ENCODE peak calls at places on chromosomes 16 and 17, in seven cellular contexts. D is posterior cingulate gyrus; H is activated T-helper 1 cell treated with anti-CD3 and anti-CD28 coated beads, Interleukin-12 subunit alpha, Interleukin-12 subunit beta, Interleukin-2, Interleukin-4 antibody, amounts not matched to agents 30 ng/mL and 10 ng/mL and 1 ng/mL, durations not matched to agents 14 hours and 24 hours and 36 hours; S is CD8-positive, alpha-beta memory T cell; C is T-helper 2 cell; P is midbrain; I is NCI-H524. K is an unnamed sample.
A peak's percentile ranks its signal among the peaks of the same experiment; 100 is the strongest.

GRCh38 chr17:79997004-79997673 is 38.5 kb downstream of the TBC1D16 start:
- DNase-seq in D (no peak), H (peak; percentile 73), S (peak; percentile 71), C (peak; percentile 31), P (no peak), I (no peak), K (peak; percentile 26)

GRCh38 chr17:50565559-50566350 is 5.2 kb downstream of the CACNA1G start:
- DNase-seq in D (peak; percentile 95), H (no peak), S (no peak), C (no peak), P (peak; percentile 42), I (peak; percentile 98), K (peak; percentile 54)

GRCh38 chr17:67528751-67529436 is 151.8 kb downstream of the PITPNC1 start:
- DNase-seq in D (peak; percentile 95), H (no peak), S (no peak), C (no peak), P (peak; percentile 82), I (peak; percentile 69), K (peak; percentile 98)

GRCh38 chr17:45052052-45052772 is 780 bp upstream of the DCAKD start:
- DNase-seq in D (peak; percentile 82), H (peak; percentile 55), S (peak; percentile 15), C (no peak), P (peak; percentile 36), I (peak; percentile 50), K (peak; percentile 47)

GRCh38 chr17:77281904-77282367 is 141.2 kb downstream of the SEC14L1 start:
- DNase-seq in D (no peak), H (no peak), S (no peak), C (no peak), P (no peak), I (no peak), K (peak; percentile 21)

GRCh38 chr17:15652960-15653359 is 31.2 kb downstream of the TRIM16 start:
- DNase-seq in D (no peak), H (no peak), S (no peak), C (no peak), P (no peak), I (no peak), K (no peak)

GRCh38 chr16:84514874-84515835 is 10.7 kb upstream of the MEAK7 start:
- DNase-seq in D (no peak), H (peak; percentile 87), S (peak; percentile 63), C (peak; percentile 42), P (no peak), I (no peak), K (no peak)

GRCh38 chr17:83076930-83077329 is 2.5 kb upstream of the METRNL start:
- DNase-seq in D (no peak), H (no peak), S (no peak), C (no peak), P (no peak), I (no peak), K (no peak)

GRCh38 chr17:81582341-81582740 is 30.2 kb upstream of the FAAP100 start:
- DNase-seq in D (peak; percentile 1), H (no peak), S (no peak), C (no peak), P (no peak), I (no peak), K (peak; percentile 56)

GRCh38 chr17:75684924-75685323 is 17.8 kb downstream of the SAP30BP start:
- DNase-seq in D (no peak), H (no peak), S (no peak), C (no peak), P (peak; percentile 22), I (no peak), K (no peak)

GRCh38 chr16:5030251-5030870 is 3.4 kb downstream of the NAGPA start:
- DNase-seq in D (peak; percentile 55), H (no peak), S (no peak), C (no peak), P (no peak), I (no peak), K (no peak)

GRCh38 chr16:82263456-82264159 is 93.6 kb upstream of the MPHOSPH6 start:
- DNase-seq in D (peak; percentile 81), H (peak; percentile 19), S (peak; percentile 37), C (no peak), P (peak; percentile 74), I (peak; percentile 23), K (peak; percentile 50)

GRCh38 chr17:6244253-6244652 is 174.1 kb downstream of the WSCD1 start:
- DNase-seq in D (no peak), H (no peak), S (no peak), C (no peak), P (no peak), I (no peak), K (no peak)

GRCh38 chr16:88993946-88994600 is 17.1 kb upstream of the CBFA2T3 start:
- DNase-seq in D (no peak), H (no peak), S (no peak), C (no peak), P (no peak), I (no peak), K (no peak)

GRCh38 chr16:28473714-28474265 is 1.7 kb upstream of the NPIPB7 start:
- DNase-seq in D (peak; percentile 26), H (no peak), S (no peak), C (no peak), P (no peak), I (no peak), K (no peak)

GRCh38 chr17:15392326-15392739 is 50.9 kb upstream of the TEKT3 start:
- DNase-seq in D (no peak), H (no peak), S (no peak), C (no peak), P (no peak), I (no peak), K (peak; percentile 66)

GRCh38 chr16:19223235-19223847 is 55.3 kb downstream of the SYT17 start:
- DNase-seq in D (no peak), H (no peak), S (no peak), C (no peak), P (no peak), I (peak; percentile 2), K (no peak)

GRCh38 chr17:77352441-77352840 is 211.7 kb downstream of the SEC14L1 start:
- DNase-seq in D (peak; percentile 57), H (no peak), S (no peak), C (no peak), P (no peak), I (no peak), K (no peak)

GRCh38 chr16:14409563-14409962 is 220.5 kb downstream of the PARN start:
- DNase-seq in D (no peak), H (no peak), S (no peak), C (no peak), P (no peak), I (no peak), K (peak; percentile 97)

GRCh38 chr17:31919802-31920525 is 16.8 kb upstream of the SUZ12 start:
- DNase-seq in D (no peak), H (no peak), S (no peak), C (no peak), P (no peak), I (no peak), K (no peak)

GRCh38 chr16:68400083-68400923 is 48.0 kb downstream of the SMPD3 start:
- DNase-seq in D (no peak), H (no peak), S (no peak), C (no peak), P (no peak), I (no peak), K (no peak)

GRCh38 chr17:13750783-13751484 is 149.2 kb upstream of the HS3ST3A1 start:
- DNase-seq in D (no peak), H (no peak), S (no peak), C (no peak), P (no peak), I (no peak), K (peak; percentile 71)

GRCh38 chr16:72590179-72590937 is 418.4 kb upstream of the PMFBP1 start:
- DNase-seq in D (no peak), H (no peak), S (no peak), C (no peak), P (peak; percentile 7), I (no peak), K (no peak)

GRCh38 chr16:13875614-13876284 is 44.2 kb upstream of the ERCC4 start:
- DNase-seq in D (no peak), H (no peak), S (no peak), C (no peak), P (no peak), I (no peak), K (no peak)

GRCh38 chr17:20046629-20047028 is 37.5 kb downstream of the SPECC1 start:
- DNase-seq in D (no peak), H (no peak), S (no peak), C (no peak), P (no peak), I (no peak), K (no peak)

GRCh38 chr17:82828875-82829487 is 10.8 kb downstream of the ZNF750 start:
- DNase-seq in D (peak; percentile 26), H (no peak), S (no peak), C (no peak), P (no peak), I (no peak), K (no peak)

GRCh38 chr16:66705790-66706505 is 9.4 kb upstream of the CMTM4 start:
- DNase-seq in D (no peak), H (no peak), S (no peak), C (no peak), P (no peak), I (no peak), K (peak; percentile 66)

GRCh38 chr17:1779571-1780074 is 17.8 kb downstream of the SERPINF1 start:
- DNase-seq in D (no peak), H (no peak), S (no peak), C (no peak), P (no peak), I (no peak), K (peak; percentile 97)

GRCh38 chr16:85738878-85739715 is 11.8 kb downstream of the C16orf74 start:
- DNase-seq in D (no peak), H (no peak), S (no peak), C (no peak), P (no peak), I (no peak), K (no peak)

GRCh38 chr17:74935585-74936469 is at the start of gene OTOP3:
- DNase-seq in D (no peak), H (no peak), S (no peak), C (no peak), P (no peak), I (peak; percentile 87), K (no peak)

GRCh38 chr16:90019543-90020259 is 445 bp upstream of the DBNDD1 start:
- DNase-seq in D (no peak), H (peak; percentile 19), S (peak; percentile 17), C (peak; percentile 33), P (no peak), I (peak; percentile 64), K (peak; percentile 81)

GRCh38 chr17:41589301-41589700 is 2.6 kb upstream of the KRT14 start:
- DNase-seq in D (no peak), H (no peak), S (no peak), C (no peak), P (no peak), I (no peak), K (no peak)

GRCh38 chr17:12613566-12613965 is 52.1 kb upstream of the MYOCD start:
- DNase-seq in D (no peak), H (no peak), S (no peak), C (no peak), P (no peak), I (no peak), K (peak; percentile 42)

GRCh38 chr17:4968916-4969550 is 1.4 kb upstream of the SPAG7 start:
- DNase-seq in D (peak; percentile 81), H (no peak), S (no peak), C (no peak), P (no peak), I (no peak), K (peak; percentile 97)

GRCh38 chr17:58311429-58311894 is 17.1 kb downstream of the TSPOAP1 start:
- DNase-seq in D (peak; percentile 59), H (no peak), S (no peak), C (no peak), P (no peak), I (no peak), K (no peak)

GRCh38 chr17:16106161-16106891 is 106.7 kb downstream of the TTC19 start:
- DNase-seq in D (no peak), H (no peak), S (no peak), C (no peak), P (peak; percentile 80), I (no peak), K (peak; percentile 86)

GRCh38 chr17:11805952-11806351 is 191.3 kb downstream of the ZNF18 start:
- DNase-seq in D (no peak), H (no peak), S (no peak), C (no peak), P (no peak), I (no peak), K (no peak)

GRCh38 chr16:66635406-66635805 is 30.9 kb downstream of the CMTM3 start:
- DNase-seq in D (peak; percentile 81), H (no peak), S (no peak), C (no peak), P (no peak), I (no peak), K (no peak)